ENCODE peak calls at places on chromosomes 16 and 17, in four cellular contexts. E is trophoblast cell, Y is H1, U is neuronal stem cell. X is an unnamed sample.

GRCh38 chr17:68812876-68813584 is 142.2 kb downstream of the ABCA8 start:
- DNase-seq in E (no peak), U (no peak), Y (no peak), X (no peak)

GRCh38 chr16:84597518-84598390 is 20.1 kb downstream of the COTL1 start:
- DNase-seq in U (no peak), E (no peak), Y (no peak), X (no peak)

GRCh38 chr17:42283241-42284019 is 4.9 kb upstream of the STAT5A start:
- DNase-seq in Y (no peak), U (no peak), E (no peak), X (peak)

GRCh38 chr16:27748868-27749546 is 199.1 kb downstream of the KATNIP start:
- DNase-seq in E (peak), Y (peak), U (no peak), X (peak)

GRCh38 chr16:86424413-86424812 is 85.9 kb upstream of the FOXF1 start:
- DNase-seq in E (no peak), Y (no peak), U (no peak), X (no peak)

GRCh38 chr16:57976331-57976796 is 5.4 kb upstream of the CNGB1 start:
- DNase-seq in U (peak), Y (no peak), E (no peak), X (no peak)

GRCh38 chr17:72952220-72952619 is 140.3 kb downstream of the SLC39A11 start:
- DNase-seq in U (no peak), E (no peak), Y (no peak), X (peak)

GRCh38 chr16:56848955-56849689 is 15.9 kb upstream of the SLC12A3 start:
- DNase-seq in Y (no peak), E (no peak), U (no peak), X (no peak)

GRCh38 chr17:2453325-2453724 is 52.5 kb upstream of the MNT start:
- DNase-seq in E (no peak), Y (no peak), U (no peak), X (no peak)

GRCh38 chr16:31271621-31272190 is 11.9 kb downstream of the ITGAM start:
- DNase-seq in Y (no peak), E (no peak), U (no peak), X (no peak)

GRCh38 chr16:48317614-48318013 is 67.6 kb downstream of the SIAH1 start:
- DNase-seq in E (peak), Y (no peak), U (no peak), X (no peak)

GRCh38 chr17:57440522-57441269 is 184.4 kb downstream of the MSI2 start:
- DNase-seq in U (peak), E (peak), Y (peak), X (peak)

GRCh38 chr17:79728169-79728907 is 2.4 kb upstream of the ENPP7 start:
- DNase-seq in Y (peak), E (peak), U (peak), X (peak)

GRCh38 chr17:61149862-61150362 is 249.7 kb upstream of the TBX2 start:
- DNase-seq in Y (no peak), E (no peak), U (no peak), X (no peak)

GRCh38 chr17:60525347-60525623 is 757 bp downstream of the APPBP2 start:
- DNase-seq in E (peak), U (no peak), Y (no peak), X (no peak)

GRCh38 chr16:66508261-66508913 is 41.5 kb downstream of the TK2 start:
- DNase-seq in Y (no peak), E (peak), U (no peak), X (no peak)

GRCh38 chr17:79497949-79498348 is 112.9 kb downstream of the RBFOX3 start:
- DNase-seq in Y (no peak), E (no peak), U (no peak), X (no peak)

GRCh38 chr16:67258160-67258835 is 9.5 kb downstream of the SLC9A5 start:
- DNase-seq in Y (no peak), E (peak), U (no peak), X (peak)

GRCh38 chr16:50056226-50056625 is 9.5 kb upstream of the HEATR3 start:
- DNase-seq in E (no peak), Y (no peak), U (no peak), X (no peak)

GRCh38 chr17:2282297-2282873 is 21.2 kb downstream of the SMG6 start:
- DNase-seq in U (peak), E (peak), Y (no peak), X (peak)

GRCh38 chr17:75147878-75148546 is 6.3 kb downstream of the JPT1 start:
- DNase-seq in E (no peak), U (no peak), Y (no peak), X (no peak)

GRCh38 chr17:54864070-54864469 is 36.6 kb upstream of the TOM1L1 start:
- DNase-seq in Y (no peak), U (no peak), E (no peak), X (no peak)

GRCh38 chr17:63435681-63436522 is 10.2 kb downstream of the CYB561 start:
- DNase-seq in E (peak), U (no peak), Y (no peak), X (peak)
- H2BK12ac ChIP-seq in E (no peak), U (no peak), Y (peak), X (no peak)

DNA sequence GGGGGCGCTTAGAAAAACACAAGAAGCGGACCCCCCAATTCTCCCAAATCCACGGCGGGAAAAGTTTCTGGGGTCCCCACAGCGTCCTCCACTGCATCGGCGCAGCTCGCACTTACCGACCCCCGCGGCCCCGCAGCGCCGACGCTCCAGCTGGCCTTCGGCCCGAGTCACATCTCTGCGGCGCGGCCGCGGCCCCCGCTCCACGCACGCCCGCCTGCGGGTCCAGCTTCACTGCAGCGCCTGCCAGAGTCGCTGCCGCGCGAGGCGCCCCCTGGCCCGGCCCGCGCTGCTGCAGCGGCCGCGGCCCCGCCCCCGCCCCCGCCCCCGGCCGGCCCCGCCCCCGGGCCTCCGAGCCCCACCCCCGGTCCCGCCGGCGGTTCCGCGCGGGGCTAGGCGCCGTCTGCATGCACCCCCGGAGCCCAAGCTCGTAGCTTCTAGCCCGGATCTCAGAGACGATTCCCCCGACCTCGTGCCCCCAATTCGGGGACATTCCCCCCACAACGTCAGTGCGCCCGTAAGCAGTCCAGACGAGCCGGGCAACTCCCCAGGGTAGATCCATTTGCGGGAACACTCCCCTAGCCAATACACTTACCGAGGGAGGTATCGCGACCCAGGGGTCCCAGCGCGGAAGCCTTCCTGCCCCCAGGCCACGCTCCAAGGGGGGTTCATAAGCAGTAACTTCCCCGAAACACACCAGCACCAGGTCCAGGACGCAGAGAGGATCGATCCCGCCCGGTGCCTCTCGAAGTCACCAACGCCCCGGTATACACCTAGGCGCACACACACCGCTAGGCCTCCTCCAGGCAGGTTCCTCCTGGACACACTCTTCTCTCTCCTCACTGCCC is at the start of gene GPRC5B:
- DNase-seq in U (no peak), E (peak), Y (no peak), X (peak)
- H2BK12ac ChIP-seq in U (peak), E (peak), Y (peak), X (no peak)

GRCh38 chr17:82004485-82005455 is 17.9 kb downstream of the CENPX start:
- DNase-seq in U (no peak), E (no peak), Y (no peak), X (no peak)

GRCh38 chr17:82001657-82002056 is 21.0 kb downstream of the CENPX start:
- DNase-seq in U (no peak), E (no peak), Y (no peak), X (no peak)

GRCh38 chr17:82000803-82001649 is 21.7 kb downstream of the CENPX start:
- DNase-seq in Y (no peak), E (peak), U (no peak), X (no peak)

GRCh38 chr17:82005701-82006348 is 16.9 kb downstream of the CENPX start:
- DNase-seq in U (no peak), Y (no peak), E (peak), X (no peak)

DNA sequence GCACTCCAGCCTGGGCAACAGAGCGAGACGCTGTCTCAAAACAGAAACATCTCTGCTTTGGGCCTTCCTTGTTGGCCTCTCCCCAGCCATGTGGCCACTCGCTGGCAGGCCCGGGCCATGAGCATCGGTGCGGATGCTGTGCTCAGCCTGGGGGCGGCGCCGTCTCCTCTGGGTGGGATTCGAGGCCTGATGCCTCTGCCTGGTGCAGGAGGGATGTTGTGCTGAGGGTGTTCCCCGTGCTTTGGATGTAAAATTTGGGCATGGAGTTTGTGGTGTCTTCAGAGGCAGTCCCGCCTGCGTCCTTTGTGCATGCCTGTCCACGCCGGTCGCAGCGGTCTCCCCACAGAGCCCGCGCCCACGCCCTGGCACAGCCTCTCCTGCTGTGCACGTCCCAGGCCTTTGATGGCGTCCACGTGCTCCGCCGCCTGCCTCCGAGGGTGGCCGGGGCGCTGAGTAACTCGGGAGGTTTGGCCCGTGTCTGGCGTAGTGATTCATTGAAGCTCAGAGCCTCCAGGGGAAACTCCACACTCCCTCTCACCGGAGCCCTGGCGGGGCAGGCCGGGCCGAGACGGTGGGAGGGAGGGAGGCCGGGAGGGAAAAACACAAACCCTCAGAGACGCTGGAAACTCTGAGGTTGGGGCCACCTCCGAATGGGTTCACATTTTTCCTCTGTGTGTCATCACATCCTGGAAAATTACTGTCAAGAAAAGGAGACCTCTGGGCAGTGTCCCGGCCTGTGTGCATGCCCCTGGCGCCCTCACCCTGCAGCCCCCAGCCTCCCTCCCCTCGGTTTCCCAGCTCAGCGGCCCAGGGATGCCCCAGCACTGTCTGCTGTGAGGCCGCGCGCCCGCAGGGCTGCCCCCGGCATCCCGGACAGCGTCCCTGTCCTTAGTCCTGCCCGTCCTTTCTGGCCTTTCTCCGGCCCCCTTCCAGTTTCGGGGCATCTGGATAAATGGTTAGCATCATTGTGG is 19.0 kb downstream of the CENPX start:
- DNase-seq in U (no peak), E (peak), Y (no peak), X (no peak)
- H2BK12ac ChIP-seq in U (no peak), E (peak), Y (no peak), X (no peak)

GRCh38 chr17:44556854-44557606 is at the start of gene FZD2:
- DNase-seq in U (peak), Y (peak), E (peak), X (peak)
- H2BK12ac ChIP-seq in U (peak), Y (peak), E (peak), X (no peak)

X was measured in H9.